ENCODE peak calls at places on chromosomes 2 and 18, in four cellular contexts. M, O, Y and K are unnamed samples. For H3K36me3, the result is how much of the 10 kb centered on the place peaks cover.

GRCh38 chr2:45992021-45992745 is 305.0 kb upstream of the EPAS1 start:
- DNase-seq in M (peak), O (no peak), Y (peak), K (no peak)

GRCh38 chr2:226652983-226653765 is 146.4 kb downstream of the IRS1 start:
- DNase-seq in M (no peak), O (no peak), Y (no peak), K (no peak)

GRCh38 chr18:59918320-59918755 is 18.5 kb downstream of the PMAIP1 start:
- DNase-seq in M (no peak), O (no peak), Y (peak), K (no peak)

GRCh38 chr2:147374410-147374811 is 470.4 kb upstream of the ACVR2A start:
- DNase-seq in M (no peak), O (no peak), Y (no peak), K (no peak)

GRCh38 chr18:30644158-30644557 is 398.4 kb downstream of the DSC3 start:
- DNase-seq in M (no peak), O (no peak), Y (no peak), K (no peak)

GRCh38 chr2:39512941-39513340 is 75.9 kb upstream of the MAP4K3 start:
- DNase-seq in M (no peak), O (no peak), Y (no peak), K (no peak)

GRCh38 chr2:107437265-107437664 is 389.4 kb upstream of the RGPD4 start:
- DNase-seq in M (no peak), O (no peak), Y (no peak), K (no peak)

GRCh38 chr18:11857177-11857887 is 6.1 kb downstream of the CHMP1B start:
- DNase-seq in M (peak), O (peak), Y (no peak), K (no peak)

GRCh38 chr18:11937874-11938478 is 29.9 kb upstream of the MPPE1 start:
- DNase-seq in M (peak), O (peak), Y (peak), K (peak)

GRCh38 chr2:111041398-111042202 is 79.1 kb upstream of the BCL2L11 start:
- DNase-seq in M (no peak), O (no peak), Y (no peak), K (no peak)

GRCh38 chr2:2020897-2021296 is 276.6 kb upstream of the PXDN start:
- DNase-seq in M (no peak), O (no peak), Y (no peak), K (no peak)

GRCh38 chr18:79774111-79774510 is 23.6 kb upstream of the KCNG2 start:
- DNase-seq in M (no peak), O (no peak), Y (peak), K (no peak)

GRCh38 chr2:96315400-96316071 is 9.6 kb upstream of the ITPRIPL1 start:
- DNase-seq in M (peak), O (no peak), Y (no peak), K (peak)

GRCh38 chr18:35344736-35345459 is 678 bp upstream of the ZNF24 start:
- DNase-seq in M (no peak), O (no peak), Y (no peak), K (no peak)

GRCh38 chr2:24333019-24333540 is 27.3 kb downstream of the ITSN2 start:
- DNase-seq in M (no peak), O (no peak), Y (no peak), K (no peak)

GRCh38 chr2:53512071-53512841 is 255.3 kb upstream of the CHAC2 start:
- DNase-seq in M (no peak), O (no peak), Y (no peak), K (no peak)

GRCh38 chr2:217551229-217551909 is 451.4 kb downstream of the TNS1 start:
- DNase-seq in M (peak), O (no peak), Y (no peak), K (no peak)

GRCh38 chr18:8610442-8610801 is 1.2 kb downstream of the RAB12 start:
- DNase-seq in M (no peak), O (peak), Y (no peak), K (no peak)

GRCh38 chr2:117714761-117715160 is 99.7 kb upstream of the DDX18 start:
- DNase-seq in M (no peak), O (no peak), Y (no peak), K (no peak)

GRCh38 chr2:111616651-111617218 is 267.3 kb downstream of the ANAPC1 start:
- DNase-seq in M (no peak), O (no peak), Y (no peak), K (no peak)

GRCh38 chr2:234686088-234686890 is 189.4 kb upstream of the ARL4C start:
- DNase-seq in M (peak), O (no peak), Y (no peak), K (no peak)

GRCh38 chr18:34627138-34627920 is 82.8 kb upstream of the DTNA start:
- DNase-seq in M (no peak), O (no peak), Y (no peak), K (no peak)

GRCh38 chr18:38545071-38545470 is 979.5 kb upstream of the CELF4 start:
- DNase-seq in M (peak), O (no peak), Y (no peak), K (no peak)

GRCh38 chr18:36772339-36772738 is 56.5 kb downstream of the TPGS2 start:
- DNase-seq in M (no peak), O (no peak), Y (no peak), K (no peak)

GRCh38 chr2:112680666-112681101 is 34.9 kb downstream of the SLC20A1 start:
- DNase-seq in M (no peak), O (no peak), Y (no peak), K (no peak)

GRCh38 chr2:47334356-47335136 is 68.4 kb upstream of the MSH2 start:
- DNase-seq in M (no peak), O (no peak), Y (no peak), K (no peak)

GRCh38 chr2:238644095-238645081 is 203.5 kb upstream of the TWIST2 start:
- DNase-seq in M (peak), O (no peak), Y (no peak), K (no peak)

GRCh38 chr2:66575625-66576371 is 140.9 kb downstream of the MEIS1 start:
- DNase-seq in M (no peak), O (no peak), Y (peak), K (no peak)

GRCh38 chr2:100845141-100845991 is 25.4 kb downstream of the NPAS2 start:
- DNase-seq in M (no peak), O (peak), Y (no peak), K (no peak)

DNA sequence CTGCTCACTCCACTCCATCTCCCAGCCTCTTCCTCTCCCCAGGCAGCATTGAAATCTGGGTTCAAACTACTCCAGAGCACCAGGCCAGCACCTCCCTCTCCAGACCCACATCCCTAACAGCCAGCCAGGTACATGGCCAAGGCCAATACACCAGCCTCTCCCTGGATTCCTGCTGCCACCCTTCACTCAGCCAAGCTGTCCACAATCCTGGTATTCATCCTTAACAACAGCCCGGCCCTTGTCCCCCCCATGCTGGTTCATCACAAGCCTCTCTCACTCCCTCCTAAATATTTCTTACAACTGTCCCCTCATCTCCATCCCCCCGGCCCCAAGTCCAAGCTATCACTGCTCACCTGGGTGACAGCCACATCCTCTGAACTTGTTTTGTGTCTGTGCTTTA is 129.9 kb upstream of the HAAO start:
- DNase-seq in M (no peak), O (no peak), Y (no peak), K (no peak)
- H3K4me3 ChIP-seq in M (no peak), O (no peak), Y (no peak), K (no peak)

GRCh38 chr2:165846056-165846455 is 52.0 kb upstream of the GALNT3 start:
- DNase-seq in M (no peak), O (no peak), Y (no peak), K (no peak)

GRCh38 chr2:165852394-165852793 is 58.3 kb upstream of the GALNT3 start:
- DNase-seq in M (no peak), O (no peak), Y (no peak), K (no peak)

GRCh38 chr2:165844216-165844615 is 50.2 kb upstream of the GALNT3 start:
- DNase-seq in M (no peak), O (no peak), Y (no peak), K (no peak)

DNA sequence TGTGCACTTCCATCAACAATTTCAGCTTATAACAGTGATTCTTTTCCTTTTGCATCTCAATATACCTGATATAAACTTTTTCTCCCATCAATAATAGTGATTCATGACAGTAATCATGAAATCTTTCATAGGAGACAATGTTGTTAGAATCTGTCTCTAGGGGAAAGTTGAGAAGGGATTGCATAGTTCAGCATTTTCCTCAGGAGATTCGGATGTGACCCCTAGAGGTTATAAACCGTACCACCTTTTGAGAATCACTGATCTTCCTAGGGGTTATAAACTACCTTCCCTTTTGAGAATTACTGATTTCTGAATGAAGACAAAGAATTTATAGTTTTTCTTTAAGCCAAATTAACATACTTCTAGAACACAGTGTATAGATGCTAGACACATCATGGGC is 53.0 kb upstream of the GALNT3 start:
- DNase-seq in M (no peak), O (no peak), Y (no peak), K (no peak)
- TF ChIP-seq CTCF in M (no peak), O (no peak), Y (no peak), K (no peak)

GRCh38 chr2:200417389-200417788 is 92.5 kb downstream of the KCTD18 start:
- DNase-seq in M (no peak), O (no peak), Y (no peak), K (no peak)
- H3K36me3 ChIP-seq in M (half or more), O (half or more), Y (half or more), K (under half)

GRCh38 chr2:85582467-85582866 is 1.8 kb upstream of the VAMP5 start:
- DNase-seq in M (no peak), O (no peak), Y (no peak), K (no peak)
- H3K4me3 ChIP-seq in M (no peak), O (no peak), Y (no peak), K (no peak)

GRCh38 chr2:182754231-182754630 is 38.2 kb downstream of the DNAJC10 start:
- DNase-seq in M (no peak), O (no peak), Y (no peak), K (no peak)
- TF ChIP-seq CTCF in M (no peak), O (no peak), Y (no peak), K (no peak)

DNA sequence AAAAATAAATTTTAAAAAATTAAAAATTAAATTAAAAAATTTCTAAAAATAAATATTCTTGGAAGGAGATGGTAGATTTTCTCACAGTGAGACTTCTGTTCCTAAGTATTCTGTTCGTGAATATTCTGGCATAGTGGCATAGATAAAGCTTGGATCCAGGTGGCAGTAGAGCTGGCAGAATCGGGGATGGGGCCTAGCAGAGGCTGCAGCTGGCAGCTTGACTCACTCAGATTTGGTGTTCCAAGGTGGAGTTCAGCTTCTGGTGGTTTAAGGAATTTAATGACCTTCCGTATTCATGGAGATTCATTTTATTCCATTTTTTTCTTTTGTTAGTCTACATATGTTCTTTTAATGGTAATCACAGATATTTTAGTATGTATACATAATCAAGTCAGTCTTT is 19.9 kb downstream of the ARMC9 start:
- DNase-seq in M (no peak), O (no peak), Y (no peak), K (no peak)
- H3K36me3 ChIP-seq in M (under half), O (under half), Y (under half), K (under half)

DNA sequence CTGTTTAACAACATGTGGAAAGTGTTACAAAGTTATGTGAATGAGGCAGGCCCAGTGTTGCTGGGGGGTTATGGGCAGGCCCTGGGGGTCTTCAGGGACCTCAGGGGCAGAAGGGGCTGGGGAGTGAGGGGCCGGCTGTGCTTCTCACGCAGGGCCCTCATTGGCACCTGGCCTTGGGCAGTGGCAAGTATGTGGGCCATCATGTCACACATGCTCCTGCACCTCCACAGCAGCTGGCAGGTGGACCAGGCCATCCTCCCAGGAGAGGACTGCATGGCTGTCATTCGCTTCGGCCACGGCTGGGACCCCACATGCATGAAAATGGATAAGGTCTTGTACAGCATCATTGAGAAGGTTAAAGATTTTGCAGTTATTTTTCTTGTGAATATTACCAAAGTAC is 47.4 kb downstream of the ZNF385B start:
- DNase-seq in M (no peak), O (no peak), Y (no peak), K (no peak)
- H3K4me3 ChIP-seq in M (no peak), O (no peak), Y (no peak), K (no peak)

GRCh38 chr2:121748202-121748601 is 7.2 kb upstream of the TSN start:
- DNase-seq in M (peak), O (no peak), Y (no peak), K (no peak)
- TF ChIP-seq CTCF in M (peak), O (peak), Y (no peak), K (no peak)

DNA sequence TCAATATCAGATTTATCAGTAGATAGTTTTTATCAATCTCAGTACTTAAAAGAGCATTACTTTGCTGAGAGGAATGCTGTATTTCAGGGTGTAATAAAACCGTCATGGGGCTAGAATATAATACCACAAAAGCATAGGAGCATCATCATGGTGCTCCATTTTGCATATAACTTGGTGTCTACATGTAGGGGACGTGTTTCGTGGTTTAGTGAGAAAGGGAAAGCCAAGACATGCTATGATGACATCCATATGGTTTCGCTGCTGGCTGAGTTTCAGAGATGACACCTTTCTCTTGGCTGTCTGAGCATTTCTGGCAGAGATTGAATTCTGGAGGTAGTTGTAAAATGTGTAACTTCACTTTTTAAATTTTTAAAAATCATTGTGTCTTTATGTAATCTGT is 32.4 kb downstream of the WDR43 start:
- DNase-seq in M (no peak), O (no peak), Y (no peak), K (no peak)
- H3K36me3 ChIP-seq in M (half or more), O (half or more), Y (half or more), K (under half)

GRCh38 chr2:172086349-172087190 is 1.3 kb downstream of the DLX1 start:
- DNase-seq in M (peak), O (no peak), Y (no peak), K (peak)
- H3K4me3 ChIP-seq in M (peak), O (no peak), Y (no peak), K (no peak)